ENCODE peak calls at places on chromosomes 6 and 20, in nine cellular contexts. Q is neural progenitor cell, O is hepatocyte, A is H9, F is IMR-90, D is HepG2, B is endothelial cell of umbilical vein, Z is PC-3, S is OCI-LY7. L is an unnamed sample.
A peak's percentile ranks its signal among the peaks of the same experiment; 100 is the strongest.

GRCh38 chr6:34145161-34146020 is 496 bp downstream of the GRM4 start:
- DNase-seq in Q (peak; percentile 78), O (peak; percentile 65), A (peak; percentile 69), F (peak; percentile 46), D (no peak), B (peak; percentile 25), Z (peak; percentile 18), S (peak; percentile 43), L (peak; percentile 53)

GRCh38 chr6:148109732-148110131 is 232.9 kb upstream of the SASH1 start:
- DNase-seq in Q (no peak), O (peak; percentile 59), A (no peak), F (no peak), D (no peak), B (no peak), Z (no peak), S (no peak), L (no peak)

GRCh38 chr20:55239269-55239668 is 763.9 kb downstream of the DOK5 start:
- DNase-seq in Q (no peak), O (no peak), A (no peak), F (no peak), D (no peak), B (no peak), Z (no peak), S (no peak), L (no peak)

GRCh38 chr6:90217621-90218496 is 78.8 kb downstream of the BACH2 start:
- DNase-seq in Q (no peak), O (no peak), A (no peak), F (no peak), D (peak; percentile 62), B (no peak), Z (no peak), S (no peak), L (no peak)

GRCh38 chr6:35219683-35220326 is 6.0 kb downstream of the SCUBE3 start:
- DNase-seq in Q (no peak), O (no peak), A (no peak), F (peak; percentile 55), D (no peak), B (no peak), Z (no peak), S (no peak), L (peak; percentile 35)

GRCh38 chr20:45218133-45218532 is 3.0 kb upstream of the SEMG2 start:
- DNase-seq in Q (no peak), O (no peak), A (no peak), F (no peak), D (no peak), B (no peak), Z (no peak), S (no peak), L (no peak)

GRCh38 chr6:137058037-137058436 is 13.3 kb upstream of the IL20RA start:
- DNase-seq in Q (no peak), O (no peak), A (no peak), F (no peak), D (no peak), B (no peak), Z (no peak), S (no peak), L (no peak)

GRCh38 chr20:64247970-64248841 is 7.3 kb upstream of the PCMTD2 start:
- DNase-seq in Q (peak; percentile 19), O (no peak), A (no peak), F (no peak), D (no peak), B (no peak), Z (no peak), S (no peak), L (no peak)

GRCh38 chr6:139654888-139655782 is 280.7 kb upstream of the CITED2 start:
- DNase-seq in Q (peak; percentile 23), O (peak; percentile 61), A (peak; percentile 32), F (no peak), D (peak; percentile 8), B (no peak), Z (no peak), S (no peak), L (no peak)

GRCh38 chr20:51529027-51529749 is 13.3 kb downstream of the NFATC2 start:
- DNase-seq in Q (no peak), O (peak; percentile 59), A (no peak), F (peak; percentile 74), D (no peak), B (peak; percentile 30), Z (no peak), S (no peak), L (peak; percentile 48)

GRCh38 chr6:70586114-70586513 is 19.4 kb downstream of the SDHAF4 start:
- DNase-seq in Q (no peak), O (no peak), A (no peak), F (no peak), D (no peak), B (no peak), Z (no peak), S (no peak), L (no peak)

GRCh38 chr20:43949248-43949647 is 34.6 kb downstream of the TOX2 start:
- DNase-seq in Q (no peak), O (no peak), A (no peak), F (no peak), D (no peak), B (no peak), Z (no peak), S (no peak), L (no peak)

GRCh38 chr6:53411451-53411850 is 62.7 kb upstream of the ELOVL5 start:
- DNase-seq in Q (peak; percentile 5), O (peak; percentile 22), A (no peak), F (peak; percentile 37), D (no peak), B (no peak), Z (peak; percentile 38), S (no peak), L (peak; percentile 82)

GRCh38 chr6:140017470-140017869 is 643.0 kb upstream of the CITED2 start:
- DNase-seq in Q (no peak), O (no peak), A (no peak), F (no peak), D (no peak), B (no peak), Z (no peak), S (no peak), L (no peak)

GRCh38 chr6:42086665-42087050 is 36.3 kb downstream of the TAF8 start:
- DNase-seq in Q (no peak), O (no peak), A (no peak), F (no peak), D (no peak), B (no peak), Z (no peak), S (no peak), L (no peak)
- TF ChIP-seq CTCF in Q (no peak), O (no peak), A (no peak), F (no peak), D (no peak), B (no peak), Z (no peak), S (no peak), L (no peak)

GRCh38 chr6:87094576-87094975 is 330 bp downstream of the CGA start:
- DNase-seq in Q (no peak), O (no peak), A (no peak), F (no peak), D (no peak), B (no peak), Z (no peak), S (no peak), L (peak; percentile 57)

GRCh38 chr6:87092435-87092834 is 2.5 kb downstream of the CGA start:
- DNase-seq in Q (no peak), O (no peak), A (no peak), F (no peak), D (no peak), B (no peak), Z (no peak), S (no peak), L (no peak)

GRCh38 chr6:87095056-87095527 is at the start of gene CGA:
- DNase-seq in Q (no peak), O (no peak), A (no peak), F (no peak), D (no peak), B (peak; percentile 12), Z (no peak), S (no peak), L (peak; percentile 22)

GRCh38 chr6:87093199-87093598 is 1.7 kb downstream of the CGA start:
- DNase-seq in Q (no peak), O (no peak), A (no peak), F (no peak), D (no peak), B (peak; percentile 3), Z (no peak), S (no peak), L (peak; percentile 23)

GRCh38 chr6:87093651-87094050 is 1.3 kb downstream of the CGA start:
- DNase-seq in Q (no peak), O (no peak), A (no peak), F (peak; percentile 61), D (no peak), B (peak; percentile 51), Z (no peak), S (no peak), L (peak; percentile 74)
- H2AFZ ChIP-seq in Q (no peak overlapping the region), O (no peak overlapping the region), A (no peak overlapping the region), F (no peak overlapping the region), D (no peak overlapping the region), B (no peak overlapping the region), Z (no peak overlapping the region), S (no peak overlapping the region), L (no peak overlapping the region)

DNA sequence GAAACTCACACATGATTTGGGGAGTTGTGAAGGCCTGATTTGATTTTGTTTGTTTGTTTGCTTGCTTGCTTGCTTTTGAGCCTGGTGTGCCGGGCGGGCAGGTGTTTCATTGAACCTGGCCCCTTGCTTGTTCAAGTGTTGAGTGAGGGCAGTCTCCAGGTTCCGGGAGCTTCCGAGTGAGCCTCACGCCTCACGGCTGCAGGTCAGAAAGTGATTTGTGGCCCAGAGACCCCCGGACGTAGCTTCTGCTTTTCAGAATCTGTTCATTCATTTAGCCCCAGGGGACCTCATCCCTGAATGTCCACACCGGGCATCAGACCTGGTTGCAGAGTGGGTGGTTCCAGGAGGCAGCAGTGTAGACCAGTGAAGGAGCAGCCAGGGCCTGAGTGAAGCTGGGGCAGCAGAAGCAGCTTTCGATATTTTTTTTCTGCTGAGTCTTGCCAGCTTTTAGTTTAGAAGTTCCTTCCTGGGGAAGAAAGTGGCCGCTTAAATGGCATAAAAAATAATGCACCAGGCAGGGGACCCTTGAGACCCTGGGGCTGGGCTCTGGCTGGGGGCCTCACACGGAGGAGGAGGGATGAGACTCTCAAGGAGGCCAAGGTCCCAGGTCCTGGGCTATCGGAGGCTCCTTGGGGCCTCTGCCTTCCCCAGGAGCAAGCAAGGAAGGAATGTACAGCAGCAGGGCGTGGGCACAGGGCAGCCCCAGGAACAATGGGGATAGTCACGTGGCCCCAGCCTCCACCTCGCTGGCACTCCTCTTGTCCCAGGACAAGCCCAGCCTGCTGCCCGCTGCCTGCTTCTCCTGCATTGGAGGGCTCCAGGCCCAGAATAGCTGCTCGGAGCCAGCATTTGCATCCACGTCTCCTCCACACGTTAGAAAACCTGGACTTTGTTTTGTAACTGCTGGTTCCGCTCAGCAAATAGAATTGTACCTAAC is 89.2 kb upstream of the BHLHE23 start:
- DNase-seq in Q (no peak), O (no peak), A (peak; percentile 25), F (no peak), D (no peak), B (no peak), Z (no peak), S (no peak), L (no peak)
- H4K20me1 ChIP-seq in Q (no peaks in the 10 kb centered on the region), O (no peaks in the 10 kb centered on the region), A (no peaks in the 10 kb centered on the region), F (no peaks in the 10 kb centered on the region), D (peaks cover 12% of the 10 kb centered on the region), B (no peaks in the 10 kb centered on the region), Z (no peaks in the 10 kb centered on the region), S (no peaks in the 10 kb centered on the region), L (no peaks in the 10 kb centered on the region)

GRCh38 chr20:62237772-62238568 is at the start of gene OSBPL2:
- DNase-seq in Q (peak; percentile 99), O (peak; percentile 100), A (peak; percentile 99), F (peak; percentile 95), D (peak; percentile 99), B (peak; percentile 99), Z (peak; percentile 99), S (peak; percentile 98), L (peak; percentile 89)
- TF ChIP-seq CTCF in Q (no peak), O (no peak), A (no peak), F (no peak), D (peak; percentile 34), B (no peak), Z (no peak), S (no peak), L (no peak)

L was measured in astrocyte.